ENCODE peak calls at places on chromosomes 4 and X, in eight cellular contexts. K is NCI-H2029; J is MV-4-11; V is ecto neural progenitor cell; H is caudate nucleus; Z is stimulated activated naive CD4-positive, alpha-beta T cell; O is NCI-H460; X is activated T-cell treated with anti-CD3 and anti-CD28 coated beads, Interleukin-2, amount 50 U/mL, for 4 hours. D is an unnamed sample.

GRCh38 chr4:7582313-7583096 is 147.8 kb upstream of the PSAPL1 start:
- DNase-seq in O (no peak), V (no peak), Z (no peak), J (no peak), X (no peak), H (no peak), K (no peak), D (no peak)

GRCh38 chrX:39729834-39730670 is 367.7 kb downstream of the BCOR start:
- DNase-seq in O (no peak), K (no peak), H (no peak), X (no peak), V (peak; percentile 81), Z (no peak), J (peak; percentile 52), D (no peak)

GRCh38 chr4:16583764-16584163 is 314.7 kb downstream of the LDB2 start:
- DNase-seq in H (no peak), K (no peak), V (no peak), X (no peak), O (no peak), Z (no peak), J (no peak), D (no peak)

GRCh38 chr4:133347409-133347808 is 198.3 kb downstream of the PCDH10 start:
- DNase-seq in J (no peak), K (no peak), V (no peak), X (no peak), O (no peak), H (no peak), Z (no peak), D (no peak)

GRCh38 chr4:31068257-31069075 is 348.3 kb downstream of the PCDH7 start:
- DNase-seq in V (no peak), Z (no peak), J (no peak), O (no peak), H (no peak), K (no peak), X (no peak), D (no peak)

GRCh38 chrX:95076449-95076848 is 1402.4 kb downstream of the FAM133A start:
- DNase-seq in X (no peak), K (no peak), J (peak; percentile 3), V (no peak), Z (no peak), H (no peak), O (peak; percentile 30), D (no peak)

GRCh38 chr4:168907119-168907698 is 102.8 kb downstream of the CBR4 start:
- DNase-seq in H (no peak), J (no peak), X (no peak), V (no peak), K (no peak), O (peak; percentile 16), Z (no peak), D (no peak)

GRCh38 chr4:33948921-33949320 is 2295.4 kb downstream of the ARAP2 start:
- DNase-seq in J (no peak), V (no peak), H (no peak), X (no peak), O (no peak), Z (no peak), K (no peak), D (no peak)

GRCh38 chrX:40402771-40403533 is 177.8 kb upstream of the ATP6AP2 start:
- DNase-seq in Z (no peak), X (no peak), H (no peak), O (no peak), K (no peak), J (peak; percentile 61), V (no peak), D (peak; percentile 5)

GRCh38 chr4:10061650-10062415 is 40.5 kb upstream of the SLC2A9 start:
- DNase-seq in X (no peak), K (no peak), J (no peak), H (no peak), O (no peak), V (no peak), Z (no peak), D (no peak)

GRCh38 chrX:57156397-57157049 is 19.3 kb upstream of the SPIN2A start:
- DNase-seq in H (no peak), X (no peak), V (no peak), Z (no peak), K (peak; percentile 3), J (no peak), O (no peak), D (no peak)

GRCh38 chr4:178196751-178197150 is 754.5 kb upstream of the AGA start:
- DNase-seq in X (no peak), Z (no peak), V (no peak), K (no peak), J (no peak), H (no peak), O (no peak), D (no peak)

GRCh38 chrX:12814434-12814833 is 23.2 kb downstream of the PRPS2 start:
- DNase-seq in X (peak; percentile 17), H (no peak), J (peak; percentile 17), Z (peak; percentile 26), K (no peak), V (no peak), O (peak; percentile 41), D (peak; percentile 31)

GRCh38 chrX:119407681-119408080 is 8.5 kb downstream of the SLC25A43 start:
- DNase-seq in Z (no peak), H (no peak), X (no peak), V (no peak), K (no peak), J (no peak), O (no peak), D (no peak)

GRCh38 chrX:105463483-105463882 is 243.0 kb upstream of the TEX13A start:
- DNase-seq in J (no peak), O (no peak), H (no peak), Z (no peak), X (no peak), V (no peak), K (no peak), D (no peak)

GRCh38 chrX:16739574-16739973 is 20.2 kb downstream of the SYAP1 start:
- DNase-seq in K (no peak), V (peak; percentile 49), H (no peak), Z (no peak), J (peak; percentile 66), X (no peak), O (no peak), D (no peak)

GRCh38 chr4:64539234-64539849 is 130.1 kb upstream of the TECRL start:
- DNase-seq in H (no peak), Z (no peak), K (peak; percentile 40), X (no peak), J (peak; percentile 39), V (peak; percentile 51), O (peak; percentile 56), D (no peak)

GRCh38 chr4:121304843-121305348 is 75.9 kb downstream of the QRFPR start:
- DNase-seq in J (no peak), V (no peak), H (no peak), Z (no peak), X (no peak), K (no peak), O (no peak), D (no peak)

GRCh38 chrX:41796577-41796976 is 72.6 kb downstream of the GPR82 start:
- DNase-seq in H (no peak), K (no peak), J (no peak), V (no peak), X (no peak), O (no peak), Z (no peak), D (no peak)

GRCh38 chrX:154370300-154370881 is 4.0 kb downstream of the FLNA start:
- DNase-seq in Z (no peak), K (no peak), H (no peak), V (no peak), J (no peak), X (no peak), O (no peak), D (no peak)

GRCh38 chr4:158176108-158176507 is 3.3 kb upstream of the GASK1B start:
- DNase-seq in Z (no peak), O (no peak), X (no peak), J (no peak), V (no peak), H (no peak), K (no peak), D (no peak)

D was measured in nucleus accumbens.